ENCODE peak calls at places on chromosomes 11 and 22, in nine cellular contexts. One of them, this sample, is unnamed. For H3K4me1, the result is how much of the 10 kb centered on the place peaks cover.

GRCh38 chr22:42434283-42434682 is 2.1 kb upstream of the NFAM1 start:
- DNase-seq in spleen: no peak
- DNase-seq in A549: no peak
- DNase-seq in astrocyte: no peak
- DNase-seq in left ventricle myocardium inferior: no peak
- DNase-seq in MM.1S: no peak
- DNase-seq in colonic mucosa: no peak
- DNase-seq in CD8-positive, alpha-beta T cell: no peak
- DNase-seq in lung: no peak
- DNase-seq in this sample: no peak

GRCh38 chr11:113895367-113896155 is 9.0 kb upstream of the HTR3B start:
- DNase-seq in spleen: no peak
- DNase-seq in A549: no peak
- DNase-seq in astrocyte: no peak
- DNase-seq in left ventricle myocardium inferior: no peak
- DNase-seq in MM.1S: no peak
- DNase-seq in colonic mucosa: no peak
- DNase-seq in CD8-positive, alpha-beta T cell: no peak
- DNase-seq in lung: no peak
- DNase-seq in this sample: no peak

GRCh38 chr22:37080438-37080837 is 28.9 kb downstream of the KCTD17 start:
- DNase-seq in spleen: no peak
- DNase-seq in A549: no peak
- DNase-seq in astrocyte: no peak
- DNase-seq in left ventricle myocardium inferior: no peak
- DNase-seq in MM.1S: no peak
- DNase-seq in colonic mucosa: no peak
- DNase-seq in CD8-positive, alpha-beta T cell: no peak
- DNase-seq in lung: no peak
- DNase-seq in this sample: no peak

GRCh38 chr11:116595305-116595880 is 177.4 kb downstream of the BUD13 start:
- DNase-seq in spleen: peak
- DNase-seq in A549: no peak
- DNase-seq in astrocyte: no peak
- DNase-seq in left ventricle myocardium inferior: no peak
- DNase-seq in MM.1S: no peak
- DNase-seq in colonic mucosa: no peak
- DNase-seq in CD8-positive, alpha-beta T cell: no peak
- DNase-seq in lung: no peak
- DNase-seq in this sample: no peak

GRCh38 chr11:46386674-46387073 is 4.9 kb downstream of the CHRM4 start:
- DNase-seq in spleen: peak
- DNase-seq in A549: peak
- DNase-seq in astrocyte: no peak
- DNase-seq in left ventricle myocardium inferior: no peak
- DNase-seq in MM.1S: no peak
- DNase-seq in colonic mucosa: no peak
- DNase-seq in CD8-positive, alpha-beta T cell: no peak
- DNase-seq in lung: no peak
- DNase-seq in this sample: no peak

GRCh38 chr22:29044657-29045176 is 16.9 kb downstream of the C22orf31 start:
- DNase-seq in spleen: no peak
- DNase-seq in A549: no peak
- DNase-seq in astrocyte: peak
- DNase-seq in left ventricle myocardium inferior: no peak
- DNase-seq in MM.1S: no peak
- DNase-seq in colonic mucosa: no peak
- DNase-seq in CD8-positive, alpha-beta T cell: no peak
- DNase-seq in lung: no peak
- DNase-seq in this sample: peak

GRCh38 chr11:19421134-19421533 is 180.4 kb upstream of the E2F8 start:
- DNase-seq in spleen: no peak
- DNase-seq in A549: no peak
- DNase-seq in astrocyte: no peak
- DNase-seq in left ventricle myocardium inferior: no peak
- DNase-seq in MM.1S: no peak
- DNase-seq in colonic mucosa: no peak
- DNase-seq in CD8-positive, alpha-beta T cell: no peak
- DNase-seq in lung: no peak
- DNase-seq in this sample: no peak

GRCh38 chr11:84465040-84465439 is 1162.1 kb downstream of the DLG2 start:
- DNase-seq in spleen: no peak
- DNase-seq in A549: no peak
- DNase-seq in astrocyte: peak
- DNase-seq in left ventricle myocardium inferior: no peak
- DNase-seq in MM.1S: no peak
- DNase-seq in colonic mucosa: no peak
- DNase-seq in CD8-positive, alpha-beta T cell: no peak
- DNase-seq in lung: no peak
- DNase-seq in this sample: no peak

GRCh38 chr11:77019976-77020591 is 14.1 kb upstream of the B3GNT6 start:
- DNase-seq in spleen: no peak
- DNase-seq in A549: peak
- DNase-seq in astrocyte: peak
- DNase-seq in left ventricle myocardium inferior: no peak
- DNase-seq in MM.1S: no peak
- DNase-seq in colonic mucosa: no peak
- DNase-seq in CD8-positive, alpha-beta T cell: no peak
- DNase-seq in lung: no peak
- DNase-seq in this sample: no peak

GRCh38 chr11:1070594-1071462 is 3.8 kb upstream of the MUC2 start:
- DNase-seq in spleen: peak
- DNase-seq in A549: no peak
- DNase-seq in astrocyte: no peak
- DNase-seq in left ventricle myocardium inferior: no peak
- DNase-seq in MM.1S: no peak
- DNase-seq in colonic mucosa: no peak
- DNase-seq in CD8-positive, alpha-beta T cell: no peak
- DNase-seq in lung: no peak
- DNase-seq in this sample: no peak

GRCh38 chr22:27644566-27644965 is 157.0 kb downstream of the MN1 start:
- DNase-seq in spleen: no peak
- DNase-seq in A549: no peak
- DNase-seq in astrocyte: no peak
- DNase-seq in left ventricle myocardium inferior: no peak
- DNase-seq in MM.1S: no peak
- DNase-seq in colonic mucosa: no peak
- DNase-seq in CD8-positive, alpha-beta T cell: no peak
- DNase-seq in lung: no peak
- DNase-seq in this sample: no peak

GRCh38 chr11:94067010-94067409 is 45.9 kb downstream of the HEPHL1 start:
- DNase-seq in spleen: no peak
- DNase-seq in A549: no peak
- DNase-seq in astrocyte: peak
- DNase-seq in left ventricle myocardium inferior: no peak
- DNase-seq in MM.1S: no peak
- DNase-seq in colonic mucosa: no peak
- DNase-seq in CD8-positive, alpha-beta T cell: no peak
- DNase-seq in lung: no peak
- DNase-seq in this sample: no peak

GRCh38 chr22:46449116-46449691 is 88.2 kb downstream of the CELSR1 start:
- DNase-seq in spleen: no peak
- DNase-seq in A549: no peak
- DNase-seq in astrocyte: no peak
- DNase-seq in left ventricle myocardium inferior: no peak
- DNase-seq in MM.1S: no peak
- DNase-seq in colonic mucosa: no peak
- DNase-seq in CD8-positive, alpha-beta T cell: no peak
- DNase-seq in lung: no peak
- DNase-seq in this sample: no peak

GRCh38 chr22:34068011-34068410 is 147.7 kb upstream of the LARGE1 start:
- DNase-seq in spleen: no peak
- DNase-seq in A549: no peak
- DNase-seq in astrocyte: no peak
- DNase-seq in left ventricle myocardium inferior: no peak
- DNase-seq in MM.1S: no peak
- DNase-seq in colonic mucosa: no peak
- DNase-seq in CD8-positive, alpha-beta T cell: no peak
- DNase-seq in lung: no peak
- DNase-seq in this sample: no peak

GRCh38 chr11:14341968-14342367 is 17.0 kb downstream of the RRAS2 start:
- DNase-seq in spleen: no peak
- DNase-seq in A549: no peak
- DNase-seq in astrocyte: no peak
- DNase-seq in left ventricle myocardium inferior: no peak
- DNase-seq in MM.1S: no peak
- DNase-seq in colonic mucosa: no peak
- DNase-seq in CD8-positive, alpha-beta T cell: no peak
- DNase-seq in lung: no peak
- DNase-seq in this sample: no peak

GRCh38 chr11:14339356-14339755 is 19.6 kb downstream of the RRAS2 start:
- DNase-seq in spleen: no peak
- DNase-seq in A549: no peak
- DNase-seq in astrocyte: no peak
- DNase-seq in left ventricle myocardium inferior: no peak
- DNase-seq in MM.1S: no peak
- DNase-seq in colonic mucosa: no peak
- DNase-seq in CD8-positive, alpha-beta T cell: no peak
- DNase-seq in lung: no peak
- DNase-seq in this sample: no peak

GRCh38 chr11:14336507-14337503 is 22.2 kb downstream of the RRAS2 start:
- DNase-seq in spleen: no peak
- DNase-seq in A549: peak
- DNase-seq in astrocyte: peak
- DNase-seq in left ventricle myocardium inferior: no peak
- DNase-seq in MM.1S: no peak
- DNase-seq in colonic mucosa: no peak
- DNase-seq in CD8-positive, alpha-beta T cell: no peak
- DNase-seq in lung: no peak
- DNase-seq in this sample: peak

GRCh38 chr11:14342906-14343305 is 16.1 kb downstream of the RRAS2 start:
- DNase-seq in spleen: no peak
- DNase-seq in A549: no peak
- DNase-seq in astrocyte: peak
- DNase-seq in left ventricle myocardium inferior: no peak
- DNase-seq in MM.1S: peak
- DNase-seq in colonic mucosa: no peak
- DNase-seq in CD8-positive, alpha-beta T cell: no peak
- DNase-seq in lung: no peak
- DNase-seq in this sample: no peak

GRCh38 chr11:14340721-14341120 is 18.3 kb downstream of the RRAS2 start:
- DNase-seq in spleen: no peak
- DNase-seq in A549: no peak
- DNase-seq in astrocyte: no peak
- DNase-seq in left ventricle myocardium inferior: no peak
- DNase-seq in MM.1S: no peak
- DNase-seq in colonic mucosa: no peak
- DNase-seq in CD8-positive, alpha-beta T cell: no peak
- DNase-seq in lung: no peak
- DNase-seq in this sample: no peak
- H3K4me1 ChIP-seq in spleen: under half
- H3K4me1 ChIP-seq in A549: under half
- H3K4me1 ChIP-seq in astrocyte: under half
- H3K4me1 ChIP-seq in left ventricle myocardium inferior: under half
- H3K4me1 ChIP-seq in MM.1S: under half
- H3K4me1 ChIP-seq in colonic mucosa: under half
- H3K4me1 ChIP-seq in CD8-positive, alpha-beta T cell: under half
- H3K4me1 ChIP-seq in lung: under half
- H3K4me1 ChIP-seq in this sample: under half

DNA sequence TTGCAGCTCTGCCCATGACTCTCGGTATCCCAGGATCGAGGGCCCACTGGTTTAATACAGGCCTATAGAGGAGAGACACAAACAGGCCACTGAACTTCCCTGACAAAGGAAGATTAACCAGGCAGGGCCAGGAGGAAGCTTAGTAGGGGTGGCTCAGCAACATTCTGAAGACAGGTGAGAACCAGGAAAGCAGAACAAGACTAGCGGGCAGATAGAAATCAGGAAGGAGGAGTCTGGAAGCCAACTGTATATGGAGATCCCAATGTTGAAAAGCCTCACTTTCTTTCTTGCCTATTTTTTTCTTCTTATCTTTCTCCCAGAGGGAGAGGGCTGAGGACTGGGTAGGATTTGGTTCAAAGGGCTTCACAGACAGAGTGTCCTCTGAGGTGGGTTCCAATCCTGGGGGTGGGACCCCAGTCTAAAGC is 5.4 kb downstream of the PI4KA start:
- DNase-seq in spleen: no peak
- DNase-seq in A549: no peak
- DNase-seq in astrocyte: no peak
- DNase-seq in left ventricle myocardium inferior: no peak
- DNase-seq in MM.1S: no peak
- DNase-seq in colonic mucosa: no peak
- DNase-seq in CD8-positive, alpha-beta T cell: no peak
- DNase-seq in lung: no peak
- DNase-seq in this sample: no peak
- H3K4me1 ChIP-seq in spleen: under half
- H3K4me1 ChIP-seq in A549: under half
- H3K4me1 ChIP-seq in astrocyte: under half
- H3K4me1 ChIP-seq in left ventricle myocardium inferior: under half
- H3K4me1 ChIP-seq in MM.1S: under half
- H3K4me1 ChIP-seq in colonic mucosa: under half
- H3K4me1 ChIP-seq in CD8-positive, alpha-beta T cell: under half
- H3K4me1 ChIP-seq in lung: under half
- H3K4me1 ChIP-seq in this sample: under half

GRCh38 chr11:118010738-118011461 is 24.7 kb downstream of the IL10RA start:
- DNase-seq in spleen: peak
- DNase-seq in A549: no peak
- DNase-seq in astrocyte: no peak
- DNase-seq in left ventricle myocardium inferior: peak
- DNase-seq in MM.1S: peak
- DNase-seq in colonic mucosa: peak
- DNase-seq in CD8-positive, alpha-beta T cell: no peak
- DNase-seq in lung: peak
- DNase-seq in this sample: no peak

GRCh38 chr11:118007040-118007439 is 20.8 kb downstream of the IL10RA start:
- DNase-seq in spleen: no peak
- DNase-seq in A549: no peak
- DNase-seq in astrocyte: no peak
- DNase-seq in left ventricle myocardium inferior: no peak
- DNase-seq in MM.1S: no peak
- DNase-seq in colonic mucosa: peak
- DNase-seq in CD8-positive, alpha-beta T cell: no peak
- DNase-seq in lung: no peak
- DNase-seq in this sample: no peak

GRCh38 chr11:118009821-118010737 is 23.9 kb downstream of the IL10RA start:
- DNase-seq in spleen: no peak
- DNase-seq in A549: no peak
- DNase-seq in astrocyte: no peak
- DNase-seq in left ventricle myocardium inferior: no peak
- DNase-seq in MM.1S: no peak
- DNase-seq in colonic mucosa: no peak
- DNase-seq in CD8-positive, alpha-beta T cell: no peak
- DNase-seq in lung: no peak
- DNase-seq in this sample: no peak

GRCh38 chr11:118006153-118006534 is 19.9 kb downstream of the IL10RA start:
- DNase-seq in spleen: no peak
- DNase-seq in A549: no peak
- DNase-seq in astrocyte: no peak
- DNase-seq in left ventricle myocardium inferior: no peak
- DNase-seq in MM.1S: no peak
- DNase-seq in colonic mucosa: peak
- DNase-seq in CD8-positive, alpha-beta T cell: no peak
- DNase-seq in lung: no peak
- DNase-seq in this sample: no peak

GRCh38 chr11:118008271-118008903 is 22.2 kb downstream of the IL10RA start:
- DNase-seq in spleen: peak
- DNase-seq in A549: no peak
- DNase-seq in astrocyte: no peak
- DNase-seq in left ventricle myocardium inferior: no peak
- DNase-seq in MM.1S: no peak
- DNase-seq in colonic mucosa: peak
- DNase-seq in CD8-positive, alpha-beta T cell: no peak
- DNase-seq in lung: no peak
- DNase-seq in this sample: no peak
- H3K4me1 ChIP-seq in spleen: half or more
- H3K4me1 ChIP-seq in A549: under half
- H3K4me1 ChIP-seq in astrocyte: under half
- H3K4me1 ChIP-seq in left ventricle myocardium inferior: under half
- H3K4me1 ChIP-seq in MM.1S: under half
- H3K4me1 ChIP-seq in colonic mucosa: under half
- H3K4me1 ChIP-seq in CD8-positive, alpha-beta T cell: half or more
- H3K4me1 ChIP-seq in lung: under half
- H3K4me1 ChIP-seq in this sample: under half

GRCh38 chr11:61413496-61413895 is 16.3 kb downstream of the CPSF7 start:
- DNase-seq in spleen: no peak
- DNase-seq in A549: no peak
- DNase-seq in astrocyte: no peak
- DNase-seq in left ventricle myocardium inferior: no peak
- DNase-seq in MM.1S: no peak
- DNase-seq in colonic mucosa: no peak
- DNase-seq in CD8-positive, alpha-beta T cell: no peak
- DNase-seq in lung: no peak
- DNase-seq in this sample: no peak
- H3K4me1 ChIP-seq in spleen: under half
- H3K4me1 ChIP-seq in A549: under half
- H3K4me1 ChIP-seq in astrocyte: under half
- H3K4me1 ChIP-seq in left ventricle myocardium inferior: under half
- H3K4me1 ChIP-seq in MM.1S: under half
- H3K4me1 ChIP-seq in colonic mucosa: under half
- H3K4me1 ChIP-seq in CD8-positive, alpha-beta T cell: under half
- H3K4me1 ChIP-seq in lung: under half
- H3K4me1 ChIP-seq in this sample: under half